ENCODE peak calls at places on chromosomes 3 and 15, in nine cellular contexts. T is tibial artery, D is MCF 10A, U is IMR-90, I is activated B cell treated with CpG ODN at 0.5 μM for 24 hours, L is fibroblast of mammary gland, Z is hepatocyte, K is HL-60, H is left ventricle myocardium inferior. P is an unnamed sample.

GRCh38 chr3:44114142-44114541 is 127.5 kb upstream of the TOPAZ1 start:
- DNase-seq in K (peak), D (no peak), I (peak), H (peak), Z (peak), U (peak), T (no peak), L (peak), P (no peak)

GRCh38 chr3:31472479-31473390 is 60.0 kb upstream of the STT3B start:
- DNase-seq in D (peak), L (peak), K (no peak), H (no peak), U (peak), T (no peak), I (no peak), Z (no peak), P (no peak)

GRCh38 chr15:60362318-60363023 is 35.3 kb downstream of the ANXA2 start:
- DNase-seq in H (no peak), U (peak), K (no peak), D (peak), I (no peak), L (peak), T (no peak), Z (no peak), P (no peak)

GRCh38 chr3:81352867-81353266 is 408.6 kb downstream of the GBE1 start:
- DNase-seq in T (no peak), D (peak), H (no peak), Z (peak), L (peak), U (peak), K (peak), I (no peak), P (no peak)

GRCh38 chr3:131114201-131114600 is 87.5 kb downstream of the NEK11 start:
- DNase-seq in T (no peak), D (no peak), K (no peak), L (no peak), U (no peak), I (no peak), H (no peak), Z (no peak), P (no peak)

GRCh38 chr3:190130700-190131099 is 10.0 kb upstream of the P3H2 start:
- DNase-seq in D (no peak), K (no peak), T (no peak), U (no peak), I (no peak), H (no peak), L (peak), Z (no peak), P (no peak)

GRCh38 chr3:191566469-191566868 is 105.5 kb downstream of the PYDC2 start:
- DNase-seq in Z (no peak), U (no peak), H (no peak), I (no peak), T (no peak), D (no peak), L (no peak), K (no peak), P (no peak)

GRCh38 chr3:196996454-196997265 is 28.0 kb upstream of the PIGZ start:
- DNase-seq in K (no peak), D (peak), L (no peak), U (no peak), Z (no peak), T (peak), I (no peak), H (peak), P (no peak)

GRCh38 chr3:172341482-172342059 is 106.7 kb downstream of the GHSR start:
- DNase-seq in U (peak), H (no peak), T (no peak), Z (peak), K (peak), L (peak), D (peak), I (no peak), P (no peak)

GRCh38 chr3:46492890-46493547 is 4.8 kb upstream of the RTP3 start:
- DNase-seq in K (no peak), T (no peak), D (no peak), H (no peak), U (no peak), Z (no peak), L (no peak), I (no peak), P (no peak)

GRCh38 chr15:70559223-70559823 is 204.0 kb downstream of the UACA start:
- DNase-seq in I (no peak), H (peak), K (peak), T (peak), D (no peak), U (peak), Z (peak), L (no peak), P (peak)

GRCh38 chr15:79003301-79003700 is 58.5 kb upstream of the CTSH start:
- DNase-seq in U (peak), K (no peak), Z (no peak), L (peak), I (no peak), H (no peak), D (no peak), T (no peak), P (no peak)

GRCh38 chr3:49600781-49601180 is 46.5 kb downstream of the BSN start:
- DNase-seq in D (no peak), U (peak), H (no peak), T (no peak), K (no peak), L (no peak), Z (no peak), I (no peak), P (no peak)

GRCh38 chr15:78216276-78217229 is 17.8 kb downstream of the ACSBG1 start:
- DNase-seq in U (no peak), I (no peak), D (peak), T (no peak), L (peak), Z (no peak), H (peak), K (no peak), P (no peak)

GRCh38 chr3:90092994-90093393 is 985.6 kb downstream of the EPHA3 start:
- DNase-seq in T (no peak), D (peak), H (no peak), K (no peak), U (peak), I (no peak), Z (peak), L (peak), P (no peak)

GRCh38 chr3:197749315-197749600 is 425 bp upstream of the FYTTD1 start:
- DNase-seq in K (no peak), D (peak), L (peak), Z (peak), U (peak), I (no peak), T (no peak), H (no peak), P (no peak)

GRCh38 chr15:80710635-80711553 is 15.8 kb downstream of the ABHD17C start:
- DNase-seq in K (no peak), I (no peak), D (no peak), L (peak), H (no peak), T (no peak), U (peak), Z (no peak), P (no peak)

GRCh38 chr3:36663666-36664291 is 100.6 kb downstream of the DCLK3 start:
- DNase-seq in Z (no peak), D (peak), U (peak), T (no peak), H (no peak), I (no peak), K (no peak), L (peak), P (no peak)

GRCh38 chr3:15875016-15875689 is 77.4 kb upstream of the ANKRD28 start:
- DNase-seq in T (no peak), L (peak), I (no peak), H (no peak), K (no peak), D (no peak), Z (peak), U (peak), P (no peak)

GRCh38 chr3:16516695-16517481 is 3.4 kb upstream of the RFTN1 start:
- DNase-seq in D (peak), I (no peak), K (no peak), T (no peak), U (peak), L (peak), Z (peak), H (peak), P (peak)

GRCh38 chr15:58839485-58839884 is 68.4 kb downstream of the MINDY2 start:
- DNase-seq in T (no peak), I (no peak), D (peak), L (peak), K (peak), U (peak), Z (no peak), H (no peak), P (no peak)

GRCh38 chr15:70023769-70024491 is 73.8 kb downstream of the TLE3 start:
- DNase-seq in D (peak), I (no peak), L (peak), U (peak), T (peak), Z (no peak), H (peak), K (no peak), P (no peak)

GRCh38 chr3:188259191-188259590 is 105.2 kb downstream of the LPP start:
- DNase-seq in Z (no peak), H (no peak), U (no peak), D (no peak), T (no peak), K (no peak), I (no peak), L (no peak), P (no peak)

DNA sequence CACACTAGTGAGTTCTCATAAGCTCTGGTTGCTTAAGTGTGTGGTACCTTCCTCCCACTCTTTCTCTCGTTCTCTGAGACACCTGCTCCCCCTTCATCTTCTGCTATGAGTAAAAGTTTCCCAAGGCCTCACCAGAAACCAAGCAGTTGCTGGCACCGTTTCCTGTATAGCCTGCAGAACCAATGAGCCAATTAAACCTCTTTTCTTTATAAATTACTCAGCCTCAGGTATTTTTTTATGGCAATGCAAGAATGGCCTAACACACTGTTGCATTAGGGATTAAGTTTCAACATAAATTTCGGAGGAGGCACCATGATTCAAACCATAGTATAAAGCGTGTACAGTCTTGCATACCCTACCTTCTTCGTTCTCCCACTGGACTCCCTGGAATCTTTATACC is 252.3 kb upstream of the CHRM5 start:
- DNase-seq in K (no peak), T (no peak), L (no peak), H (no peak), I (no peak), U (no peak), D (peak), Z (no peak), P (no peak)
- TF ChIP-seq CTCF in K (no peak), T (no peak), L (no peak), H (no peak), I (no peak), U (no peak), D (no peak), Z (no peak), P (no peak)

DNA sequence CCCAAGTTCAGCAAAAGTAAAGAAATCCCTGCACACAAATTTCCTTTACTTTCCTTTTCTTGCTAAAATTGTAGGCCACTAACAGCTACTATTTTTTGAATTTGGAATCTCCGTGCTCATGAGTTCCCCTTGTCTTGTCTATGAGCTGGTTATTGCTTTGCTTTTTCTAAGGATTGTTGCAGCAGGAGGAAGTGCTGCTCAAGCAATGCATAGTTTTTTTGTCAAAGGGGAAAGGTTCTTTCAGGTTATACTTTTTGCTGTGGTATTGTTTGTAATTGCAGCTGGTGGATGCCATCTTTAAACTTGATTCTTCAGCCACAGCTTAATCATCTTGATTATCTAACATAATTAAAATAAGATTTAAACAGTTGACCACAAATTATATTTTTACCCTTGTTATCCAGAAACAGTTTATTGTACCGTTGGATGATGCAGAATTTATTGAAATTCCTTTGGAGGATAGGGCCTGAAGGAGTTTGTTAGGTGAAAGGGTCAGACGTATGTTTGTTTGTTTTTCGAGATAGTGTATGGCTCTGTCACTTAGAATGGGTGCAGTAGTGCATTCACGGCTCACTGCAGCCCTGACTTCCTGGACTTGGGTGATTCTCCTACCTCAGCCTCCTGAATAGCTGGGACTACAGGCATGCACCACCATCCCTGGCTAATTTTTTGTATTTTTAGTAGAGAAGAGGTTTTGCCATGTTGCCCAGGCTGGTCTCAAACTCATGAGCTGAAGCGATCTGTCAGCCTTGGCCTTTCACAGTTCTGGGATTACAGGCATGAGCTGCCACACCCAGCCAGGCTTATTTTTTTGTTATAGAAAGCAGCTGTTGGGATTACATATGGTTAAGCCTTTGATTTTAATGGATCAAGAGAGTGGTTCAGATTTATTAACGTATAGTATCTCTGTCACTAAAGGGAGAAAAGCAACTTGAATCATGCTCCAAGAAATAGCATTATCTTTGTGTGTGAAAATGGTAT is 11.7 kb downstream of the MGA start:
- DNase-seq in D (no peak), L (no peak), I (no peak), U (no peak), Z (no peak), K (peak), T (no peak), H (no peak), P (no peak)
- TF ChIP-seq CTCF in D (no peak), L (no peak), I (no peak), U (no peak), Z (no peak), K (no peak), T (no peak), H (no peak), P (no peak)

GRCh38 chr3:28476194-28476593 is 127.6 kb upstream of the AZI2 start:
- DNase-seq in I (no peak), L (peak), D (peak), K (no peak), H (no peak), Z (peak), T (no peak), U (peak), P (no peak)
- TF ChIP-seq CTCF in I (no peak), L (peak), D (peak), K (peak), H (peak), Z (peak), T (peak), U (peak), P (no peak)

GRCh38 chr3:192812736-192813383 is 85.5 kb upstream of the FGF12 start:
- DNase-seq in H (no peak), Z (peak), U (peak), K (peak), T (no peak), I (no peak), L (peak), D (peak), P (no peak)
- TF ChIP-seq CTCF in H (peak), Z (peak), U (peak), K (peak), T (peak), I (no peak), L (peak), D (peak), P (no peak)

GRCh38 chr3:121488628-121489027 is 57.2 kb downstream of the POLQ start:
- DNase-seq in D (peak), H (no peak), L (no peak), U (no peak), T (no peak), Z (peak), K (no peak), I (no peak), P (no peak)
- TF ChIP-seq CTCF in D (no peak), H (no peak), L (peak), U (no peak), T (no peak), Z (peak), K (no peak), I (no peak), P (no peak)

DNA sequence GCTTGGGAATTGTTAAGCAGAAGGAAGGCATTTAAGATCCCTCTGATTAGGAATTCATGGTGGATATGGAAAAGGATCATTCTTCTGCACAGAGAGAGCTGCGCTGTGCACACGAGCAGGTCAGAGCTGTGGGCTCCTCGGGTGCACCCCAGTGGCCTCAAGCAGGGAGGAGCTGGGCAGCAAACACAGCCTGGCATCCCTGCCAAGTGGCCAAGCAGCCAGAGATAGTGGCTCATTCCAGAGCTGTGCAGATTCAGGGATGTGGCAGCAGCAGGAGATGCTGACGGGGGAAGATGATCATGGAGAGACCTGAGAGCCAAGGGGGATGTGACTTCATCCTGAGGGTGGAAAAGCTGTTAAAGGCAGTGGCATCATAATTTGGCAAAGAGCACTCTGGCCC is 55.9 kb downstream of the LRRK1 start:
- DNase-seq in K (no peak), L (no peak), D (no peak), T (no peak), H (no peak), I (no peak), U (no peak), Z (no peak), P (no peak)
- TF ChIP-seq CTCF in K (no peak), L (no peak), D (no peak), T (no peak), H (no peak), I (no peak), U (no peak), Z (no peak), P (no peak)

DNA sequence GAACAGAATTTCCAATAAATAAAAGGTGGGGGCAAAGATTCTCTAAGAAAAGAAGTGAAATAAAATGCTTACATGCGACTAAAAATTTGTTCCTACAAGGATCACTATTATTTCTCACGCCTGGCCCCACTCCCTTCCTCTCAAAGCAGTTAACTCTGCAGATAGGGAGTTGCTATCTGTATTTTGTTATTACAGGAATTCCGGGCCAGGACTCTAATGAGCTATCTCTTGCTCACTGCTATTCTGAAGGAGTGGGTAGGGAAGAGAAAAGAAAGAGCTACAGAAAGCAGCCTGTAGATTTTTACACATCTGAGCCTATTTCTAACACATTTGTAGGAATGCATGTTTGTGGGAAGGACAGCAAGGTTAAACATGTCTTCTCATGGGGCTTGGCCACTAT is 140.4 kb downstream of the PCCB start:
- DNase-seq in T (no peak), K (no peak), L (no peak), Z (no peak), I (no peak), U (no peak), D (no peak), H (no peak), P (no peak)
- TF ChIP-seq CTCF in T (no peak), K (no peak), L (no peak), Z (no peak), I (no peak), U (no peak), D (no peak), H (no peak), P (no peak)

GRCh38 chr15:88701561-88702095 is 62.8 kb downstream of the ISG20 start:
- DNase-seq in I (no peak), Z (peak), H (no peak), K (peak), D (peak), T (peak), U (no peak), L (no peak), P (no peak)
- TF ChIP-seq CTCF in I (no peak), Z (peak), H (peak), K (peak), D (peak), T (no peak), U (peak), L (no peak), P (no peak)

P was measured in natural killer cell.